ENCODE peak calls at places on chromosomes 5 and 9, in ten cellular contexts. C is lower lobe of right lung; U is ELF-1; S is GM20000; Q is SW 1271; M is activated CD8-positive, alpha-beta memory T cell treated with anti-CD3 and anti-CD28 coated beads for 1 hour; D is mucosa of gallbladder; T is RPMI7951; P is OCI-M1; F is T-helper 2 cell. O is an unnamed sample.

GRCh38 chr5:73558950-73559349 is 6.5 kb downstream of the ANKRA2 start:
- DNase-seq in D (no peak), S (no peak), M (no peak), Q (peak; percentile 47), P (no peak), F (no peak), C (no peak), T (no peak), U (no peak), O (no peak)

GRCh38 chr5:35971186-35971877 is 19.9 kb downstream of the UGT3A1 start:
- DNase-seq in T (peak; percentile 2), U (no peak), Q (no peak), P (no peak), S (no peak), F (no peak), C (no peak), M (no peak), D (no peak), O (no peak)

GRCh38 chr5:37002176-37002751 is 125.7 kb downstream of the NIPBL start:
- DNase-seq in P (no peak), T (no peak), S (no peak), C (no peak), U (peak; percentile 73), Q (no peak), D (no peak), M (no peak), F (no peak), O (no peak)

GRCh38 chr9:121767176-121767769 is 115.8 kb downstream of the DAB2IP start:
- DNase-seq in D (no peak), P (no peak), C (no peak), T (no peak), M (no peak), Q (no peak), F (no peak), S (no peak), U (no peak), O (no peak)

GRCh38 chr5:107523019-107523680 is 147.6 kb downstream of the EFNA5 start:
- DNase-seq in D (no peak), S (no peak), M (no peak), F (no peak), U (no peak), C (no peak), T (peak; percentile 67), Q (no peak), P (no peak), O (no peak)

GRCh38 chr5:124952566-124952965 is 206.1 kb upstream of the ZNF608 start:
- DNase-seq in S (peak; percentile 16), Q (no peak), C (no peak), M (no peak), U (no peak), D (no peak), T (no peak), P (no peak), F (no peak), O (no peak)

GRCh38 chr9:69888876-69889585 is 68.4 kb downstream of the CFAP95 start:
- DNase-seq in D (no peak), T (no peak), C (no peak), S (no peak), M (no peak), F (no peak), U (no peak), P (no peak), Q (peak; percentile 4), O (no peak)

GRCh38 chr5:2714805-2715204 is 36.7 kb downstream of the IRX2 start:
- DNase-seq in C (no peak), F (no peak), M (no peak), Q (no peak), P (no peak), U (no peak), S (no peak), T (no peak), D (no peak), O (no peak)

GRCh38 chr9:123364241-123364824 is 8.3 kb downstream of the CRB2 start:
- DNase-seq in D (no peak), P (no peak), U (peak; percentile 65), M (no peak), S (no peak), F (no peak), T (peak; percentile 49), Q (no peak), C (no peak), O (no peak)

GRCh38 chr9:81685763-81686613 is 3.4 kb downstream of the TLE1 start:
- DNase-seq in S (no peak), F (no peak), Q (no peak), P (no peak), M (no peak), D (no peak), T (peak; percentile 47), C (no peak), U (no peak), O (no peak)

GRCh38 chr9:106945727-106946690 is 83.0 kb downstream of the ZNF462 start:
- DNase-seq in T (peak; percentile 65), F (no peak), P (peak; percentile 3), S (no peak), Q (no peak), M (no peak), U (no peak), C (no peak), D (no peak), O (no peak)

GRCh38 chr9:96006961-96007360 is 131.5 kb downstream of the ERCC6L2 start:
- DNase-seq in P (no peak), T (peak; percentile 18), Q (no peak), D (no peak), M (no peak), C (no peak), F (no peak), S (no peak), U (no peak), O (no peak)

GRCh38 chr5:84635235-84636055 is 250.8 kb upstream of the EDIL3 start:
- DNase-seq in D (no peak), U (no peak), M (no peak), Q (no peak), S (no peak), C (peak; percentile 36), P (no peak), T (no peak), F (no peak), O (no peak)

GRCh38 chr9:124839612-124840299 is 13.5 kb upstream of the WDR38 start:
- DNase-seq in Q (no peak), T (no peak), F (no peak), U (peak; percentile 79), C (no peak), M (no peak), P (peak; percentile 30), D (no peak), S (no peak), O (no peak)

GRCh38 chr5:116756531-116756930 is 181.9 kb upstream of the SEMA6A start:
- DNase-seq in P (no peak), S (no peak), U (no peak), C (no peak), M (no peak), F (no peak), Q (no peak), T (no peak), D (no peak), O (no peak)

GRCh38 chr9:81687521-81688261 is 1.7 kb downstream of the TLE1 start:
- DNase-seq in U (peak; percentile 75), D (peak; percentile 34), T (peak; percentile 9), P (no peak), M (no peak), Q (no peak), F (no peak), S (peak; percentile 34), C (peak; percentile 63), O (no peak)

GRCh38 chr5:120778491-120779293 is 314.6 kb downstream of the PRR16 start:
- DNase-seq in T (peak; percentile 9), M (no peak), Q (no peak), P (no peak), U (no peak), D (no peak), C (no peak), F (no peak), S (no peak), O (no peak)

GRCh38 chr5:135332519-135333150 is 66.4 kb downstream of the MACROH2A1 start:
- DNase-seq in S (peak; percentile 75), U (peak; percentile 55), F (no peak), C (no peak), D (no peak), T (peak; percentile 60), M (no peak), Q (peak; percentile 71), P (peak; percentile 85), O (no peak)

GRCh38 chr9:131346559-131346958 is 47.3 kb upstream of the PRRC2B start:
- DNase-seq in U (no peak), T (no peak), C (no peak), M (no peak), F (no peak), Q (no peak), S (no peak), P (no peak), D (no peak), O (no peak)

O was measured in CD8-positive, alpha-beta T cell.